ENCODE peak calls at places on chromosomes 1 and 21, in ten cellular contexts. S is fibroblast of lung; T is NCI-H774; R is H9; D is naive thymus-derived CD4-positive, alpha-beta T cell; V is LoVo; A is astrocyte of the spinal cord; G is right atrium auricular region; J is activated CD4-positive, alpha-beta T cell treated with anti-CD3 and anti-CD28 coated beads for 48 hours; N is stimulated activated CD4-positive, alpha-beta T cell treated with anti-CD3 and anti-CD28 coated beads, Interleukin-2, amount 100 ng/mL, for 48 hours. P is an unnamed sample.

GRCh38 chr1:25167269-25168192 is 64.8 kb downstream of the SYF2 start:
- DNase-seq in S (no peak), T (no peak), R (no peak), D (no peak), V (peak; percentile 75), A (no peak), G (no peak), J (no peak), N (no peak), P (no peak)

GRCh38 chr1:10325521-10325920 is 73.3 kb upstream of the PGD start:
- DNase-seq in S (no peak), T (no peak), R (no peak), D (no peak), V (no peak), A (no peak), G (no peak), J (no peak), N (no peak), P (no peak)

GRCh38 chr1:47643506-47644215 is 205.8 kb downstream of the FOXD2 start:
- DNase-seq in S (no peak), T (no peak), R (no peak), D (no peak), V (no peak), A (no peak), G (no peak), J (no peak), N (no peak), P (no peak)

GRCh38 chr1:151908228-151908691 is 1.1 kb downstream of the THEM4 start:
- DNase-seq in S (peak; percentile 38), T (no peak), R (peak; percentile 68), D (no peak), V (no peak), A (no peak), G (no peak), J (peak; percentile 43), N (peak; percentile 11), P (no peak)

GRCh38 chr1:84089470-84090261 is 54.4 kb upstream of the PRKACB start:
- DNase-seq in S (peak; percentile 63), T (no peak), R (no peak), D (no peak), V (peak; percentile 72), A (peak; percentile 38), G (no peak), J (no peak), N (no peak), P (no peak)

GRCh38 chr21:44589586-44590305 is 2.6 kb downstream of the KRTAP10-6 start:
- DNase-seq in S (no peak), T (no peak), R (no peak), D (no peak), V (no peak), A (no peak), G (no peak), J (no peak), N (no peak), P (no peak)

GRCh38 chr1:211591980-211592493 is 13.1 kb upstream of the SLC30A1 start:
- DNase-seq in S (peak; percentile 95), T (no peak), R (no peak), D (no peak), V (peak; percentile 48), A (peak; percentile 85), G (no peak), J (no peak), N (no peak), P (no peak)

GRCh38 chr1:12454406-12455391 is 163.3 kb downstream of the DHRS3 start:
- DNase-seq in S (peak; percentile 94), T (no peak), R (no peak), D (no peak), V (no peak), A (peak; percentile 72), G (no peak), J (no peak), N (no peak), P (no peak)

GRCh38 chr1:181807251-181807650 is 254.3 kb downstream of the ZNF648 start:
- DNase-seq in S (no peak), T (no peak), R (no peak), D (no peak), V (no peak), A (no peak), G (no peak), J (no peak), N (no peak), P (no peak)

GRCh38 chr1:117370071-117370470 is 2.8 kb downstream of the MAN1A2 start:
- DNase-seq in S (no peak), T (no peak), R (no peak), D (no peak), V (no peak), A (no peak), G (no peak), J (no peak), N (no peak), P (no peak)

GRCh38 chr1:156741613-156741983 is 710 bp upstream of the MRPL24 start:
- DNase-seq in S (no peak), T (peak; percentile 23), R (no peak), D (no peak), V (no peak), A (no peak), G (no peak), J (no peak), N (no peak), P (no peak)

GRCh38 chr1:60265560-60266535 is 192.3 kb upstream of the C1orf87 start:
- DNase-seq in S (peak; percentile 86), T (no peak), R (no peak), D (no peak), V (peak; percentile 43), A (peak; percentile 76), G (no peak), J (no peak), N (no peak), P (no peak)

GRCh38 chr1:42684139-42684538 is 1.9 kb downstream of the YBX1 start:
- DNase-seq in S (peak; percentile 19), T (no peak), R (no peak), D (no peak), V (no peak), A (no peak), G (no peak), J (peak; percentile 44), N (no peak), P (peak; percentile 77)

GRCh38 chr1:223737342-223737741 is 25.0 kb downstream of the CAPN2 start:
- DNase-seq in S (no peak), T (no peak), R (no peak), D (no peak), V (no peak), A (peak; percentile 60), G (no peak), J (no peak), N (no peak), P (no peak)

GRCh38 chr21:34836933-34837505 is 168.2 kb downstream of the CLIC6 start:
- DNase-seq in S (no peak), T (no peak), R (no peak), D (no peak), V (no peak), A (no peak), G (no peak), J (no peak), N (no peak), P (no peak)

GRCh38 chr1:208270679-208271111 is 26.5 kb upstream of the PLXNA2 start:
- DNase-seq in S (peak; percentile 45), T (no peak), R (no peak), D (no peak), V (no peak), A (no peak), G (no peak), J (no peak), N (no peak), P (no peak)

GRCh38 chr1:16218014-16218673 is 5.7 kb upstream of the ARHGEF19 start:
- DNase-seq in S (no peak), T (no peak), R (no peak), D (no peak), V (no peak), A (no peak), G (no peak), J (no peak), N (no peak), P (no peak)

P was measured in NCI-H748 treated with DMSO at 0.1 percent for 48 hours.